ENCODE peak calls at places on chromosomes 4 and X, in ten cellular contexts. One of them, this sample, is unnamed. For H3K4me1, the result is how much of the 10 kb centered on the place peaks cover.

GRCh38 chr4:52604215-52604614 is 54.9 kb downstream of the USP46 start:
- DNase-seq in neural progenitor cell: no peak
- DNase-seq in trophoblast cell: no peak
- DNase-seq in MM.1S: no peak
- DNase-seq in cardiac muscle cell: no peak
- DNase-seq in Peyer's patch: no peak
- DNase-seq in suprapubic skin: no peak
- DNase-seq in hepatocyte: no peak
- DNase-seq in sigmoid colon: no peak
- DNase-seq in small intestine: no peak
- DNase-seq in this sample: no peak

GRCh38 chrX:3679669-3680068 is 33.8 kb downstream of the PRKX start:
- DNase-seq in neural progenitor cell: no peak
- DNase-seq in trophoblast cell: no peak
- DNase-seq in MM.1S: no peak
- DNase-seq in cardiac muscle cell: no peak
- DNase-seq in Peyer's patch: no peak
- DNase-seq in suprapubic skin: no peak
- DNase-seq in hepatocyte: no peak
- DNase-seq in sigmoid colon: no peak
- DNase-seq in small intestine: peak
- DNase-seq in this sample: no peak

GRCh38 chrX:70452143-70452733 is 7.6 kb downstream of the DLG3 start:
- DNase-seq in neural progenitor cell: peak
- DNase-seq in trophoblast cell: peak
- DNase-seq in MM.1S: peak
- DNase-seq in cardiac muscle cell: peak
- DNase-seq in Peyer's patch: peak
- DNase-seq in suprapubic skin: no peak
- DNase-seq in hepatocyte: peak
- DNase-seq in sigmoid colon: peak
- DNase-seq in small intestine: peak
- DNase-seq in this sample: peak

GRCh38 chr4:94577136-94577535 is 125.4 kb downstream of the PDLIM5 start:
- DNase-seq in neural progenitor cell: peak
- DNase-seq in trophoblast cell: no peak
- DNase-seq in MM.1S: no peak
- DNase-seq in cardiac muscle cell: peak
- DNase-seq in Peyer's patch: no peak
- DNase-seq in suprapubic skin: no peak
- DNase-seq in hepatocyte: peak
- DNase-seq in sigmoid colon: peak
- DNase-seq in small intestine: no peak
- DNase-seq in this sample: no peak

GRCh38 chrX:56733459-56734046 is 4.5 kb downstream of the NBDY start:
- DNase-seq in neural progenitor cell: peak
- DNase-seq in trophoblast cell: peak
- DNase-seq in MM.1S: peak
- DNase-seq in cardiac muscle cell: peak
- DNase-seq in Peyer's patch: no peak
- DNase-seq in suprapubic skin: no peak
- DNase-seq in hepatocyte: peak
- DNase-seq in sigmoid colon: peak
- DNase-seq in small intestine: peak
- DNase-seq in this sample: no peak

GRCh38 chrX:21929209-21929608 is 11.3 kb upstream of the SMS start:
- DNase-seq in neural progenitor cell: no peak
- DNase-seq in trophoblast cell: no peak
- DNase-seq in MM.1S: no peak
- DNase-seq in cardiac muscle cell: peak
- DNase-seq in Peyer's patch: no peak
- DNase-seq in suprapubic skin: no peak
- DNase-seq in hepatocyte: no peak
- DNase-seq in sigmoid colon: no peak
- DNase-seq in small intestine: no peak
- DNase-seq in this sample: no peak

GRCh38 chrX:16119353-16120220 is 3.8 kb upstream of the GRPR start:
- DNase-seq in neural progenitor cell: no peak
- DNase-seq in trophoblast cell: no peak
- DNase-seq in MM.1S: peak
- DNase-seq in cardiac muscle cell: no peak
- DNase-seq in Peyer's patch: no peak
- DNase-seq in suprapubic skin: no peak
- DNase-seq in hepatocyte: no peak
- DNase-seq in sigmoid colon: no peak
- DNase-seq in small intestine: no peak
- DNase-seq in this sample: no peak

GRCh38 chr4:1474126-1475090 is 68.2 kb upstream of the NKX1-1 start:
- DNase-seq in neural progenitor cell: no peak
- DNase-seq in trophoblast cell: no peak
- DNase-seq in MM.1S: no peak
- DNase-seq in cardiac muscle cell: no peak
- DNase-seq in Peyer's patch: peak
- DNase-seq in suprapubic skin: peak
- DNase-seq in hepatocyte: no peak
- DNase-seq in sigmoid colon: no peak
- DNase-seq in small intestine: no peak
- DNase-seq in this sample: peak

GRCh38 chr4:97819314-97819713 is 324.0 kb downstream of the STPG2 start:
- DNase-seq in neural progenitor cell: no peak
- DNase-seq in trophoblast cell: no peak
- DNase-seq in MM.1S: no peak
- DNase-seq in cardiac muscle cell: no peak
- DNase-seq in Peyer's patch: no peak
- DNase-seq in suprapubic skin: no peak
- DNase-seq in hepatocyte: no peak
- DNase-seq in sigmoid colon: no peak
- DNase-seq in small intestine: no peak
- DNase-seq in this sample: no peak

GRCh38 chrX:1385251-1385794 is 6.6 kb downstream of the SLC25A6 start:
- DNase-seq in neural progenitor cell: no peak
- DNase-seq in trophoblast cell: no peak
- DNase-seq in MM.1S: no peak
- DNase-seq in cardiac muscle cell: no peak
- DNase-seq in Peyer's patch: peak
- DNase-seq in suprapubic skin: peak
- DNase-seq in hepatocyte: no peak
- DNase-seq in sigmoid colon: peak
- DNase-seq in small intestine: no peak
- DNase-seq in this sample: no peak

GRCh38 chr4:185841451-185841850 is 29.5 kb upstream of the SORBS2 start:
- DNase-seq in neural progenitor cell: no peak
- DNase-seq in trophoblast cell: no peak
- DNase-seq in MM.1S: no peak
- DNase-seq in cardiac muscle cell: no peak
- DNase-seq in Peyer's patch: no peak
- DNase-seq in suprapubic skin: no peak
- DNase-seq in hepatocyte: no peak
- DNase-seq in sigmoid colon: no peak
- DNase-seq in small intestine: no peak
- DNase-seq in this sample: no peak

GRCh38 chr4:185839770-185840169 is 27.8 kb upstream of the SORBS2 start:
- DNase-seq in neural progenitor cell: peak
- DNase-seq in trophoblast cell: no peak
- DNase-seq in MM.1S: no peak
- DNase-seq in cardiac muscle cell: no peak
- DNase-seq in Peyer's patch: no peak
- DNase-seq in suprapubic skin: no peak
- DNase-seq in hepatocyte: peak
- DNase-seq in sigmoid colon: no peak
- DNase-seq in small intestine: no peak
- DNase-seq in this sample: no peak

GRCh38 chr4:185839204-185839712 is 27.3 kb upstream of the SORBS2 start:
- DNase-seq in neural progenitor cell: peak
- DNase-seq in trophoblast cell: peak
- DNase-seq in MM.1S: no peak
- DNase-seq in cardiac muscle cell: peak
- DNase-seq in Peyer's patch: no peak
- DNase-seq in suprapubic skin: no peak
- DNase-seq in hepatocyte: peak
- DNase-seq in sigmoid colon: peak
- DNase-seq in small intestine: no peak
- DNase-seq in this sample: peak

GRCh38 chr4:185840201-185840600 is 28.2 kb upstream of the SORBS2 start:
- DNase-seq in neural progenitor cell: no peak
- DNase-seq in trophoblast cell: peak
- DNase-seq in MM.1S: no peak
- DNase-seq in cardiac muscle cell: no peak
- DNase-seq in Peyer's patch: no peak
- DNase-seq in suprapubic skin: no peak
- DNase-seq in hepatocyte: no peak
- DNase-seq in sigmoid colon: no peak
- DNase-seq in small intestine: no peak
- DNase-seq in this sample: no peak

GRCh38 chr4:185840953-185841352 is 29.0 kb upstream of the SORBS2 start:
- DNase-seq in neural progenitor cell: no peak
- DNase-seq in trophoblast cell: no peak
- DNase-seq in MM.1S: no peak
- DNase-seq in cardiac muscle cell: no peak
- DNase-seq in Peyer's patch: no peak
- DNase-seq in suprapubic skin: no peak
- DNase-seq in hepatocyte: no peak
- DNase-seq in sigmoid colon: no peak
- DNase-seq in small intestine: no peak
- DNase-seq in this sample: no peak
- H3K4me1 ChIP-seq in neural progenitor cell: under half
- H3K4me1 ChIP-seq in trophoblast cell: under half
- H3K4me1 ChIP-seq in MM.1S: under half
- H3K4me1 ChIP-seq in cardiac muscle cell: half or more
- H3K4me1 ChIP-seq in Peyer's patch: under half
- H3K4me1 ChIP-seq in suprapubic skin: under half
- H3K4me1 ChIP-seq in hepatocyte: under half
- H3K4me1 ChIP-seq in sigmoid colon: half or more
- H3K4me1 ChIP-seq in small intestine: under half
- H3K4me1 ChIP-seq in this sample: under half

GRCh38 chr4:54065282-54066087 is 1.1 kb upstream of the CHIC2 start:
- DNase-seq in neural progenitor cell: no peak
- DNase-seq in trophoblast cell: peak
- DNase-seq in MM.1S: no peak
- DNase-seq in cardiac muscle cell: peak
- DNase-seq in Peyer's patch: no peak
- DNase-seq in suprapubic skin: no peak
- DNase-seq in hepatocyte: no peak
- DNase-seq in sigmoid colon: no peak
- DNase-seq in small intestine: no peak
- DNase-seq in this sample: no peak
- H3K4me3 ChIP-seq in neural progenitor cell: peak
- H3K4me3 ChIP-seq in trophoblast cell: no peak
- H3K4me3 ChIP-seq in MM.1S: peak
- H3K4me3 ChIP-seq in cardiac muscle cell: peak
- H3K4me3 ChIP-seq in Peyer's patch: peak
- H3K4me3 ChIP-seq in suprapubic skin: peak
- H3K4me3 ChIP-seq in hepatocyte: peak
- H3K4me3 ChIP-seq in sigmoid colon: peak
- H3K4me3 ChIP-seq in small intestine: no peak
- H3K4me3 ChIP-seq in this sample: peak

GRCh38 chr4:102057122-102057521 is 266.6 kb downstream of the BANK1 start:
- DNase-seq in neural progenitor cell: no peak
- DNase-seq in trophoblast cell: no peak
- DNase-seq in MM.1S: no peak
- DNase-seq in cardiac muscle cell: no peak
- DNase-seq in Peyer's patch: no peak
- DNase-seq in suprapubic skin: no peak
- DNase-seq in hepatocyte: no peak
- DNase-seq in sigmoid colon: no peak
- DNase-seq in small intestine: no peak
- DNase-seq in this sample: no peak
- H3K4me1 ChIP-seq in neural progenitor cell: under half
- H3K4me1 ChIP-seq in trophoblast cell: under half
- H3K4me1 ChIP-seq in MM.1S: under half
- H3K4me1 ChIP-seq in cardiac muscle cell: under half
- H3K4me1 ChIP-seq in Peyer's patch: under half
- H3K4me1 ChIP-seq in suprapubic skin: under half
- H3K4me1 ChIP-seq in hepatocyte: under half
- H3K4me1 ChIP-seq in sigmoid colon: under half
- H3K4me1 ChIP-seq in small intestine: under half
- H3K4me1 ChIP-seq in this sample: under half

DNA sequence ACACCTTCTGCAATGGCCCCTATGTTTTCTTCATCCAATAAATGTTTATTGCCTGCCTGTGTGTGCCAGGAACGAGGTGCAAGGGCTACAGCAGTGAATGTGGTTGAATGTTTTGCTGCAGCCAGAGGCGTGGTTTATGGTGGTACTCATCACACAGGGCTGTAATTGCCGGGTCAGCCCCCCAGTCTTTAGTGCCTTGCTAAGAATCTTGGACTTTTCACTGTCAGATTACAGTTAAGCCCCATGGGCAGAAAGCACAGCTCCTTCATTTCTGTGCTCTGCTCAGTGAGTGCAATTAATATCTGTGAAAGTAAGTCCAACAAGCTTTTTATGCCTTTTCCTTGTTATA is 67.8 kb downstream of the TAPT1 start:
- DNase-seq in neural progenitor cell: peak
- DNase-seq in trophoblast cell: no peak
- DNase-seq in MM.1S: no peak
- DNase-seq in cardiac muscle cell: no peak
- DNase-seq in Peyer's patch: peak
- DNase-seq in suprapubic skin: no peak
- DNase-seq in hepatocyte: peak
- DNase-seq in sigmoid colon: no peak
- DNase-seq in small intestine: peak
- DNase-seq in this sample: no peak
- H3K4me3 ChIP-seq in neural progenitor cell: peak
- H3K4me3 ChIP-seq in trophoblast cell: no peak
- H3K4me3 ChIP-seq in MM.1S: no peak
- H3K4me3 ChIP-seq in cardiac muscle cell: no peak
- H3K4me3 ChIP-seq in Peyer's patch: no peak
- H3K4me3 ChIP-seq in suprapubic skin: no peak
- H3K4me3 ChIP-seq in hepatocyte: no peak
- H3K4me3 ChIP-seq in sigmoid colon: no peak
- H3K4me3 ChIP-seq in small intestine: no peak
- H3K4me3 ChIP-seq in this sample: no peak

DNA sequence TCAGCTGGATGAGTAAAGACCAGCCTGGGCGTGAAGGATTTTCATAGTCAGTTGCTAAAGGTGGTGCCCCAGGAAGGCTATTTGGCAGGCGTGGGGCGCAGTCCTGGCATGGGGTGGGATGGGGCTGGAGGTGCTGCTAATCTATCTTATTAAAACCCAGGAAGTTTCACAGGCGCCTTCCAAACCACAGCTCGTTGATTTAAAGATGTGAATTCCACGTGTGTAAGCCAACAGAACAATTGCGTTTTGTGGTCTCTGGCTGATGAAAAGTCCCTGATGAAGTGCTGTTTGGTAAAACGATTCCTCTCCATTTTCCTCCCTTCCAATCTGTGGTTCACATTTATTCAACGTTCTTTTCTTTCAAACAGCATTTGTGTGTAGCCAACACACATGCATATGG is 105.0 kb downstream of the TBL1X start:
- DNase-seq in neural progenitor cell: no peak
- DNase-seq in trophoblast cell: no peak
- DNase-seq in MM.1S: no peak
- DNase-seq in cardiac muscle cell: peak
- DNase-seq in Peyer's patch: no peak
- DNase-seq in suprapubic skin: no peak
- DNase-seq in hepatocyte: no peak
- DNase-seq in sigmoid colon: no peak
- DNase-seq in small intestine: no peak
- DNase-seq in this sample: no peak
- H3K4me1 ChIP-seq in neural progenitor cell: under half
- H3K4me1 ChIP-seq in trophoblast cell: under half
- H3K4me1 ChIP-seq in MM.1S: under half
- H3K4me1 ChIP-seq in cardiac muscle cell: under half
- H3K4me1 ChIP-seq in Peyer's patch: under half
- H3K4me1 ChIP-seq in suprapubic skin: under half
- H3K4me1 ChIP-seq in hepatocyte: under half
- H3K4me1 ChIP-seq in sigmoid colon: under half
- H3K4me1 ChIP-seq in small intestine: under half
- H3K4me1 ChIP-seq in this sample: under half

GRCh38 chrX:107776649-107777535 is 641 bp upstream of the NCBP2L start:
- DNase-seq in neural progenitor cell: peak
- DNase-seq in trophoblast cell: peak
- DNase-seq in MM.1S: peak
- DNase-seq in cardiac muscle cell: peak
- DNase-seq in Peyer's patch: peak
- DNase-seq in suprapubic skin: peak
- DNase-seq in hepatocyte: peak
- DNase-seq in sigmoid colon: peak
- DNase-seq in small intestine: peak
- DNase-seq in this sample: peak
- H3K4me3 ChIP-seq in neural progenitor cell: peak
- H3K4me3 ChIP-seq in trophoblast cell: no peak
- H3K4me3 ChIP-seq in MM.1S: peak
- H3K4me3 ChIP-seq in cardiac muscle cell: peak
- H3K4me3 ChIP-seq in Peyer's patch: peak
- H3K4me3 ChIP-seq in suprapubic skin: peak
- H3K4me3 ChIP-seq in hepatocyte: peak
- H3K4me3 ChIP-seq in sigmoid colon: peak
- H3K4me3 ChIP-seq in small intestine: no peak
- H3K4me3 ChIP-seq in this sample: peak

This sample was measured in psoas muscle.